ENCODE peak calls at places on chromosomes 6 and 20, in five cellular contexts. P is A549, I is HEK293T, L is lower lobe of right lung, Y is T-cell. M is an unnamed sample.

GRCh38 chr6:110173506-110174132 is 5.9 kb downstream of the WASF1 start:
- DNase-seq in I (no peak), L (no peak), P (no peak), Y (no peak), M (no peak)

GRCh38 chr20:2101057-2101934 is at the start of gene STK35:
- DNase-seq in P (peak; percentile 86), I (peak; percentile 70), Y (no peak), L (no peak), M (peak; percentile 92)

GRCh38 chr6:48474764-48475674 is 364.0 kb upstream of the PTCHD4 start:
- DNase-seq in P (no peak), I (no peak), L (no peak), Y (no peak), M (no peak)

GRCh38 chr6:71168233-71168765 is 120.3 kb upstream of the OGFRL1 start:
- DNase-seq in Y (no peak), I (no peak), L (no peak), P (no peak), M (no peak)

GRCh38 chr6:123804771-123805540 is 1.3 kb downstream of the NKAIN2 start:
- DNase-seq in P (no peak), Y (no peak), I (no peak), L (no peak), M (no peak)

GRCh38 chr6:7728855-7729590 is 3.1 kb downstream of the BMP6 start:
- DNase-seq in P (no peak), I (no peak), Y (no peak), L (no peak), M (no peak)

GRCh38 chr20:61712632-61713031 is 353.0 kb downstream of the TAF4 start:
- DNase-seq in L (no peak), Y (no peak), I (no peak), P (no peak), M (peak; percentile 41)

GRCh38 chr20:16455296-16455695 is 118.0 kb downstream of the KIF16B start:
- DNase-seq in P (no peak), Y (no peak), I (no peak), L (no peak), M (no peak)

GRCh38 chr6:15898693-15899092 is 230.2 kb upstream of the MYLIP start:
- DNase-seq in I (no peak), P (no peak), Y (no peak), L (no peak), M (no peak)

GRCh38 chr20:8183526-8183925 is 51.5 kb downstream of the PLCB1 start:
- DNase-seq in P (no peak), Y (no peak), I (no peak), L (no peak), M (no peak)

GRCh38 chr6:13794184-13794583 is 20.2 kb downstream of the MCUR1 start:
- DNase-seq in P (peak; percentile 28), L (no peak), Y (no peak), I (no peak), M (no peak)

GRCh38 chr6:136076496-136076895 is 173.6 kb downstream of the MTFR2 start:
- DNase-seq in P (no peak), L (no peak), I (no peak), Y (no peak), M (no peak)

GRCh38 chr6:108168980-108169800 is 3.4 kb downstream of the NR2E1 start:
- DNase-seq in P (no peak), I (no peak), L (no peak), Y (no peak), M (peak; percentile 80)

GRCh38 chr6:37558158-37558557 is 58.5 kb upstream of the CCDC167 start:
- DNase-seq in L (no peak), I (no peak), P (no peak), Y (no peak), M (no peak)

GRCh38 chr6:132391391-132392291 is 9.6 kb downstream of the MOXD1 start:
- DNase-seq in I (no peak), Y (no peak), P (no peak), L (no peak), M (no peak)

M was measured in left lung.